ENCODE peak calls at places on chromosome 18, in six cellular contexts. E, H, Y, L, Z and K are unnamed samples. For H3K36me3 and H3K4me1, the result is how much of the 10 kb centered on the place peaks cover.

GRCh38 chr18:6219116-6219717 is 195.5 kb downstream of the L3MBTL4 start:
- DNase-seq in E (no peak), H (peak), Y (no peak), L (peak), Z (no peak), K (no peak)

GRCh38 chr18:3995476-3996102 is 459.5 kb downstream of the DLGAP1 start:
- DNase-seq in E (no peak), H (no peak), Y (peak), L (peak), Z (no peak), K (peak)

GRCh38 chr18:66523219-66523991 is 80.5 kb downstream of the CDH19 start:
- DNase-seq in E (no peak), H (no peak), Y (no peak), L (no peak), Z (no peak), K (no peak)

GRCh38 chr18:3262234-3263171 is 570 bp downstream of the MYL12B start:
- DNase-seq in E (no peak), H (no peak), Y (peak), L (no peak), Z (no peak), K (no peak)

GRCh38 chr18:26546875-26547301 is 1.5 kb downstream of the KCTD1 start:
- DNase-seq in E (no peak), H (peak), Y (no peak), L (no peak), Z (no peak), K (no peak)

GRCh38 chr18:57220485-57220884 is 73.6 kb downstream of the BOD1L2 start:
- DNase-seq in E (no peak), H (no peak), Y (no peak), L (no peak), Z (no peak), K (no peak)

GRCh38 chr18:34540897-34541296 is 169.2 kb upstream of the DTNA start:
- DNase-seq in E (no peak), H (no peak), Y (no peak), L (no peak), Z (no peak), K (no peak)

GRCh38 chr18:49547701-49548100 is 14.2 kb upstream of the LIPG start:
- DNase-seq in E (no peak), H (no peak), Y (no peak), L (no peak), Z (no peak), K (no peak)

GRCh38 chr18:42211201-42211600 is 256.2 kb downstream of the PIK3C3 start:
- DNase-seq in E (no peak), H (no peak), Y (no peak), L (no peak), Z (no peak), K (no peak)

GRCh38 chr18:23453657-23454011 is 547 bp downstream of the RIOK3 start:
- DNase-seq in E (no peak), H (no peak), Y (peak), L (peak), Z (no peak), K (no peak)

GRCh38 chr18:2448565-2449151 is 122.6 kb downstream of the METTL4 start:
- DNase-seq in E (no peak), H (no peak), Y (no peak), L (no peak), Z (no peak), K (no peak)

GRCh38 chr18:3869848-3870247 is 419.9 kb downstream of the TGIF1 start:
- DNase-seq in E (no peak), H (no peak), Y (peak), L (peak), Z (no peak), K (no peak)

GRCh38 chr18:74172697-74173433 is 24.5 kb downstream of the TIMM21 start:
- DNase-seq in E (no peak), H (no peak), Y (no peak), L (no peak), Z (no peak), K (no peak)

GRCh38 chr18:13252696-13253410 is 34.3 kb downstream of the LDLRAD4 start:
- DNase-seq in E (no peak), H (no peak), Y (no peak), L (no peak), Z (peak), K (no peak)

GRCh38 chr18:21599585-21600525 is 649 bp downstream of the ESCO1 start:
- DNase-seq in E (peak), H (peak), Y (no peak), L (peak), Z (peak), K (peak)

GRCh38 chr18:8480506-8481328 is 128.5 kb upstream of the RAB12 start:
- DNase-seq in E (peak), H (no peak), Y (peak), L (peak), Z (peak), K (no peak)

GRCh38 chr18:48201952-48202898 is 207.0 kb downstream of the ZBTB7C start:
- DNase-seq in E (no peak), H (no peak), Y (no peak), L (no peak), Z (no peak), K (no peak)

GRCh38 chr18:42363446-42363845 is 408.4 kb downstream of the PIK3C3 start:
- DNase-seq in E (no peak), H (no peak), Y (no peak), L (no peak), Z (no peak), K (no peak)

GRCh38 chr18:50967714-50968661 is at the start of gene ELAC1:
- DNase-seq in E (peak), H (peak), Y (peak), L (peak), Z (peak), K (peak)

GRCh38 chr18:40877096-40877495 is 1077.9 kb upstream of the PIK3C3 start:
- DNase-seq in E (no peak), H (no peak), Y (peak), L (peak), Z (no peak), K (no peak)

GRCh38 chr18:35466815-35467623 is 30.7 kb downstream of the INO80C start:
- DNase-seq in E (no peak), H (no peak), Y (no peak), L (no peak), Z (no peak), K (no peak)

GRCh38 chr18:24790347-24790746 is 329.9 kb downstream of the HRH4 start:
- DNase-seq in E (no peak), H (no peak), Y (no peak), L (no peak), Z (no peak), K (no peak)

GRCh38 chr18:49460958-49461601 is 635 bp upstream of the DYM start:
- DNase-seq in E (no peak), H (no peak), Y (no peak), L (no peak), Z (no peak), K (no peak)

GRCh38 chr18:23998811-23999210 is 15.7 kb upstream of the TTC39C start:
- DNase-seq in E (no peak), H (no peak), Y (peak), L (no peak), Z (no peak), K (no peak)

GRCh38 chr18:66867653-66868052 is 263.8 kb upstream of the CDH19 start:
- DNase-seq in E (no peak), H (no peak), Y (peak), L (no peak), Z (no peak), K (no peak)

GRCh38 chr18:7272268-7273049 is 41.6 kb downstream of the LRRC30 start:
- DNase-seq in E (peak), H (peak), Y (peak), L (peak), Z (peak), K (peak)

GRCh38 chr18:24362757-24363156 is 34.9 kb downstream of the OSBPL1A start:
- DNase-seq in E (no peak), H (no peak), Y (peak), L (peak), Z (no peak), K (no peak)

GRCh38 chr18:40413160-40413559 is 1541.9 kb upstream of the PIK3C3 start:
- DNase-seq in E (no peak), H (no peak), Y (no peak), L (peak), Z (no peak), K (no peak)

GRCh38 chr18:44778788-44779187 is 98.1 kb downstream of the SETBP1 start:
- DNase-seq in E (no peak), H (no peak), Y (no peak), L (no peak), Z (no peak), K (peak)

GRCh38 chr18:39647627-39648502 is 2082.3 kb upstream of the CELF4 start:
- DNase-seq in E (no peak), H (no peak), Y (peak), L (peak), Z (no peak), K (no peak)

GRCh38 chr18:43933177-43933576 is 655.9 kb upstream of the SYT4 start:
- DNase-seq in E (no peak), H (no peak), Y (no peak), L (no peak), Z (no peak), K (no peak)

GRCh38 chr18:63262369-63263335 is 56.9 kb downstream of the BCL2 start:
- DNase-seq in E (no peak), H (no peak), Y (no peak), L (no peak), Z (peak), K (no peak)
- H3K36me3 ChIP-seq in E (under half), H (under half), Y (under half), L (under half), Z (under half), K (under half)

GRCh38 chr18:37570336-37570930 is 4.8 kb upstream of the CELF4 start:
- DNase-seq in E (no peak), H (no peak), Y (no peak), L (no peak), Z (no peak), K (no peak)

GRCh38 chr18:37567061-37567993 is 1.7 kb upstream of the CELF4 start:
- DNase-seq in E (no peak), H (no peak), Y (no peak), L (no peak), Z (peak), K (no peak)

GRCh38 chr18:37567994-37568359 is 2.4 kb upstream of the CELF4 start:
- DNase-seq in E (no peak), H (no peak), Y (no peak), L (no peak), Z (no peak), K (no peak)

GRCh38 chr18:37566479-37567060 is 972 bp upstream of the CELF4 start:
- DNase-seq in E (no peak), H (no peak), Y (no peak), L (no peak), Z (peak), K (no peak)

DNA sequence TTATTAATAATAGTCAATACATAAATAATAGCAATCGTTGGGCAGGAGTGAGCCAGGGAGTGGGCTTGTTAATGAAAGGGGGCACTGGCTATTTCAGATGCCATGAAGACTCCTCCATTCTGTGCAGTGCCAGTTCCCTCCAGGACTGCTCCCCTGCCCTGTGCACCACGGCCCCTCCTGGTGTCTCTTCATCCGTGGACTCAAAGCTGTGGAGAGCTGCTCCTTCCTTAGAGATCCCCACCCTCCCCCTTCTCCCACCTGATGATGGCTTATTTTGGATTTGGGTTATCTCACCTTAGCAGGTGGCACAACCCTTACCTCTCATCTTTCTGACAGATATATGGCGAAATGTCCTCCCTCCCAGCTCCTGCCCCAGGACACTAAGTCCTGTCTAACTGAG is 3.1 kb upstream of the CELF4 start:
- DNase-seq in E (no peak), H (no peak), Y (no peak), L (no peak), Z (no peak), K (no peak)
- H3K27ac ChIP-seq in E (no peak), H (no peak), Y (no peak), L (no peak), Z (no peak), K (no peak)

DNA sequence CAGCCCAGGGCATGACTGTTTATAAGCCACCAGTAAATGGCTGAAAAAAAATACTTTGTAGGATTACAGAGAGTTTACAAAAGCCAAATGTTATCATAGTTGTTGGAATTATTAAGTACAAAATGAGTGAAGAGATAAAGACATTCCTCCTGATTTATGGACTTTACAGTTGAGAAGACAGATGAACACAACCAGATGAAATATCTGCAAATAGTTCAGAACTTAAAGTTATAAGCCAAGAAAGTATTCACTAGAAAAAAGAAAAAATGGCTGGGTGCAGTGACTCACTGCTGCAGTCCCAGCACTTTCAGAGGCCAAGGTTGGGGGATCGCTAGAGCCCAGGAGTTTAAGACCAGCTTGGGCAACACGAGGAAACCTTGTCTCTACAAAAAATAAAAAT is 11.2 kb downstream of the PMAIP1 start:
- DNase-seq in E (no peak), H (no peak), Y (no peak), L (peak), Z (no peak), K (no peak)
- H3K4me1 ChIP-seq in E (under half), H (under half), Y (under half), L (under half), Z (under half), K (under half)

GRCh38 chr18:79937103-79937860 is 14.2 kb downstream of the SLC66A2 start:
- DNase-seq in E (no peak), H (no peak), Y (no peak), L (no peak), Z (peak), K (no peak)
- H3K36me3 ChIP-seq in E (half or more), H (half or more), Y (under half), L (half or more), Z (half or more), K (under half)

GRCh38 chr18:9643549-9643948 is 29.2 kb upstream of the PPP4R1 start:
- DNase-seq in E (no peak), H (no peak), Y (peak), L (peak), Z (no peak), K (no peak)

GRCh38 chr18:9638886-9639285 is 24.5 kb upstream of the PPP4R1 start:
- DNase-seq in E (no peak), H (no peak), Y (peak), L (no peak), Z (no peak), K (no peak)

GRCh38 chr18:9647496-9648323 is 33.4 kb upstream of the PPP4R1 start:
- DNase-seq in E (no peak), H (no peak), Y (peak), L (no peak), Z (no peak), K (no peak)

GRCh38 chr18:9648431-9649163 is 34.2 kb upstream of the PPP4R1 start:
- DNase-seq in E (no peak), H (no peak), Y (peak), L (no peak), Z (no peak), K (no peak)

DNA sequence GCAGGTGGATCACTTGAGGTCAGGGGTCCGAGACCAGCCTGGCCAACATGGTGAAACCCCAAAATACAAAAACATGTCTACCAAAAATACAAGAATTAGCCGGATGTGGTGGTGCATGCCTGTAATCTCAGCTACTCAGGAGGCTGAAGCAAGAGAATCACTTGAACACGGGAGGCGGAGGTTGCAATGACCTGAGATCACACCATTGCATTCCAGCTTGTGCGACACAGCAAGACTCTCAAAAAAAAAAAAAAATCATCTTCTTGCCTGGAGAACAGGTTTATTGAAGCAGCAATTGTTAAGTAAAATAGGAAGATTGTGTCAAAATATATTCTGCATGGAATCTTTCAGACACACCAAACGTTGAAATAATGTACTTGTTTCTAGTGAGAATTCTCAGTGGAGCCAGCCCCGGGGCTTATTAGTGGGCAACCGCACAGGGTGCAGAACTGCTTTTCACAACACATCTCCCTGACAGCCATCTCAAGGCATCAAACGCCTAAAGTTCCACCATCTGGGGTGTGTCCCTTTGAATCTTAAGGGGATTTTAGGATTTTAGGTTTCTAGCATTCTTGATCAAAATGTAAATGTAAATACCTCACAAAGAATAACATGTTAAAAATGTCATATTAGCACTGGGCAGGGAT is 28.6 kb upstream of the PPP4R1 start:
- DNase-seq in E (no peak), H (no peak), Y (peak), L (no peak), Z (no peak), K (no peak)
- H3K27ac ChIP-seq in E (peak), H (no peak), Y (peak), L (peak), Z (peak), K (no peak)

DNA sequence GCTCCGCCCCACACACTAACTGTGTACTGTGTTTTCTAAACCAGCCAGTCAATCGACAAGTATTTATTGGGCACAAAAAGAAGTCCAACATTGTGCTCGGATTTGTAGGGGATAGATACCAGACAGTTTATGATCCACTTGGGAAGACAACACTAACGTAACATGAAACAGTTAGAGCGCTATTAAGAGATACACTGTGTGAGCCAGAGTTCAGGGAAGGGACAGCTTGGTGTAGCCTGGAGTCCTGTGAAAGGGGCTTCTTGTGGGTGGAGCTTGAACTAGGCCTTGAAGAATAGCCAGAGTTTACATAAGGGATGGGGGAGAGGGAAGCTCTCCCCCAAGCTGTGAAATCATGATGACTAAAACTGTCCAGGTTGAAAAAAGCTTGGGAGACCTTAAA is 176.4 kb upstream of the TCF4 start:
- DNase-seq in E (no peak), H (no peak), Y (no peak), L (no peak), Z (no peak), K (no peak)
- H3K4me1 ChIP-seq in E (under half), H (under half), Y (under half), L (under half), Z (under half), K (under half)